ENCODE peak calls at places on chromosomes 6 and 20, in seven cellular contexts. One of them, this sample, is unnamed.

GRCh38 chr6:4637691-4638433 is 138.3 kb upstream of the CDYL start:
- DNase-seq in H7: no peak
- DNase-seq in foreskin fibroblast: peak
- DNase-seq in LoVo: no peak
- DNase-seq in hepatocyte: peak
- DNase-seq in NCI-H2171 treated with DMSO at 0.1 percent for 48 hours: no peak
- DNase-seq in GM19239: peak
- DNase-seq in this sample: no peak

GRCh38 chr6:88730602-88731001 is 232.8 kb downstream of the RNGTT start:
- DNase-seq in H7: no peak
- DNase-seq in foreskin fibroblast: peak
- DNase-seq in LoVo: no peak
- DNase-seq in hepatocyte: no peak
- DNase-seq in NCI-H2171 treated with DMSO at 0.1 percent for 48 hours: no peak
- DNase-seq in GM19239: no peak
- DNase-seq in this sample: no peak

GRCh38 chr20:9392892-9393857 is 121.2 kb upstream of the LAMP5 start:
- DNase-seq in H7: peak
- DNase-seq in foreskin fibroblast: peak
- DNase-seq in LoVo: peak
- DNase-seq in hepatocyte: peak
- DNase-seq in NCI-H2171 treated with DMSO at 0.1 percent for 48 hours: peak
- DNase-seq in GM19239: no peak
- DNase-seq in this sample: peak

GRCh38 chr20:24100370-24101011 is 111.9 kb upstream of the GGTLC1 start:
- DNase-seq in H7: peak
- DNase-seq in foreskin fibroblast: peak
- DNase-seq in LoVo: peak
- DNase-seq in hepatocyte: peak
- DNase-seq in NCI-H2171 treated with DMSO at 0.1 percent for 48 hours: peak
- DNase-seq in GM19239: peak
- DNase-seq in this sample: peak

GRCh38 chr6:130961148-130961547 is 101.9 kb downstream of the EPB41L2 start:
- DNase-seq in H7: no peak
- DNase-seq in foreskin fibroblast: no peak
- DNase-seq in LoVo: no peak
- DNase-seq in hepatocyte: no peak
- DNase-seq in NCI-H2171 treated with DMSO at 0.1 percent for 48 hours: no peak
- DNase-seq in GM19239: no peak
- DNase-seq in this sample: no peak

GRCh38 chr6:13715444-13715883 is 3.8 kb upstream of the RANBP9 start:
- DNase-seq in H7: no peak
- DNase-seq in foreskin fibroblast: peak
- DNase-seq in LoVo: no peak
- DNase-seq in hepatocyte: no peak
- DNase-seq in NCI-H2171 treated with DMSO at 0.1 percent for 48 hours: no peak
- DNase-seq in GM19239: no peak
- DNase-seq in this sample: no peak

GRCh38 chr6:106084106-106084963 is 1.8 kb upstream of the PRDM1 start:
- DNase-seq in H7: peak
- DNase-seq in foreskin fibroblast: peak
- DNase-seq in LoVo: no peak
- DNase-seq in hepatocyte: peak
- DNase-seq in NCI-H2171 treated with DMSO at 0.1 percent for 48 hours: no peak
- DNase-seq in GM19239: no peak
- DNase-seq in this sample: peak

GRCh38 chr6:87066449-87067288 is 28.2 kb downstream of the CGA start:
- DNase-seq in H7: peak
- DNase-seq in foreskin fibroblast: peak
- DNase-seq in LoVo: peak
- DNase-seq in hepatocyte: peak
- DNase-seq in NCI-H2171 treated with DMSO at 0.1 percent for 48 hours: peak
- DNase-seq in GM19239: peak
- DNase-seq in this sample: peak

GRCh38 chr6:4358414-4359107 is 223.2 kb upstream of the ECI2 start:
- DNase-seq in H7: peak
- DNase-seq in foreskin fibroblast: peak
- DNase-seq in LoVo: peak
- DNase-seq in hepatocyte: peak
- DNase-seq in NCI-H2171 treated with DMSO at 0.1 percent for 48 hours: no peak
- DNase-seq in GM19239: no peak
- DNase-seq in this sample: peak

GRCh38 chr6:170583736-170584180 is 679 bp downstream of the PDCD2 start:
- DNase-seq in H7: no peak
- DNase-seq in foreskin fibroblast: no peak
- DNase-seq in LoVo: no peak
- DNase-seq in hepatocyte: no peak
- DNase-seq in NCI-H2171 treated with DMSO at 0.1 percent for 48 hours: no peak
- DNase-seq in GM19239: no peak
- DNase-seq in this sample: peak

GRCh38 chr6:69868961-69869360 is 2.6 kb downstream of the COL19A1 start:
- DNase-seq in H7: no peak
- DNase-seq in foreskin fibroblast: no peak
- DNase-seq in LoVo: no peak
- DNase-seq in hepatocyte: no peak
- DNase-seq in NCI-H2171 treated with DMSO at 0.1 percent for 48 hours: peak
- DNase-seq in GM19239: no peak
- DNase-seq in this sample: peak

GRCh38 chr6:27778625-27779417 is 133.4 kb downstream of the OR2B2 start:
- DNase-seq in H7: no peak
- DNase-seq in foreskin fibroblast: no peak
- DNase-seq in LoVo: no peak
- DNase-seq in hepatocyte: no peak
- DNase-seq in NCI-H2171 treated with DMSO at 0.1 percent for 48 hours: no peak
- DNase-seq in GM19239: no peak
- DNase-seq in this sample: no peak

GRCh38 chr6:136280032-136280609 is 9.5 kb downstream of the BCLAF1 start:
- DNase-seq in H7: no peak
- DNase-seq in foreskin fibroblast: no peak
- DNase-seq in LoVo: no peak
- DNase-seq in hepatocyte: no peak
- DNase-seq in NCI-H2171 treated with DMSO at 0.1 percent for 48 hours: no peak
- DNase-seq in GM19239: no peak
- DNase-seq in this sample: no peak

GRCh38 chr6:147132889-147133288 is 71.3 kb upstream of the STXBP5 start:
- DNase-seq in H7: no peak
- DNase-seq in foreskin fibroblast: peak
- DNase-seq in LoVo: no peak
- DNase-seq in hepatocyte: no peak
- DNase-seq in NCI-H2171 treated with DMSO at 0.1 percent for 48 hours: no peak
- DNase-seq in GM19239: no peak
- DNase-seq in this sample: no peak

GRCh38 chr6:100335999-100336398 is 128.7 kb downstream of the SIM1 start:
- DNase-seq in H7: no peak
- DNase-seq in foreskin fibroblast: peak
- DNase-seq in LoVo: no peak
- DNase-seq in hepatocyte: no peak
- DNase-seq in NCI-H2171 treated with DMSO at 0.1 percent for 48 hours: no peak
- DNase-seq in GM19239: no peak
- DNase-seq in this sample: no peak

GRCh38 chr6:11277275-11278206 is 45.1 kb upstream of the NEDD9 start:
- DNase-seq in H7: peak
- DNase-seq in foreskin fibroblast: peak
- DNase-seq in LoVo: peak
- DNase-seq in hepatocyte: peak
- DNase-seq in NCI-H2171 treated with DMSO at 0.1 percent for 48 hours: no peak
- DNase-seq in GM19239: peak
- DNase-seq in this sample: peak

GRCh38 chr20:45011108-45011526 is 44.8 kb downstream of the STK4 start:
- DNase-seq in H7: peak
- DNase-seq in foreskin fibroblast: peak
- DNase-seq in LoVo: peak
- DNase-seq in hepatocyte: peak
- DNase-seq in NCI-H2171 treated with DMSO at 0.1 percent for 48 hours: peak
- DNase-seq in GM19239: no peak
- DNase-seq in this sample: peak

GRCh38 chr6:9404351-9405146 is 969.2 kb upstream of the SLC35B3 start:
- DNase-seq in H7: no peak
- DNase-seq in foreskin fibroblast: peak
- DNase-seq in LoVo: peak
- DNase-seq in hepatocyte: no peak
- DNase-seq in NCI-H2171 treated with DMSO at 0.1 percent for 48 hours: no peak
- DNase-seq in GM19239: no peak
- DNase-seq in this sample: no peak

GRCh38 chr20:23404196-23404595 is 17.1 kb downstream of the NAPB start:
- DNase-seq in H7: no peak
- DNase-seq in foreskin fibroblast: peak
- DNase-seq in LoVo: no peak
- DNase-seq in hepatocyte: peak
- DNase-seq in NCI-H2171 treated with DMSO at 0.1 percent for 48 hours: no peak
- DNase-seq in GM19239: no peak
- DNase-seq in this sample: no peak

GRCh38 chr20:3227936-3228749 is 10.8 kb downstream of the SLC4A11 start:
- DNase-seq in H7: peak
- DNase-seq in foreskin fibroblast: no peak
- DNase-seq in LoVo: no peak
- DNase-seq in hepatocyte: no peak
- DNase-seq in NCI-H2171 treated with DMSO at 0.1 percent for 48 hours: no peak
- DNase-seq in GM19239: no peak
- DNase-seq in this sample: no peak

GRCh38 chr6:39841291-39841690 is 49.1 kb downstream of the DAAM2 start:
- DNase-seq in H7: no peak
- DNase-seq in foreskin fibroblast: peak
- DNase-seq in LoVo: no peak
- DNase-seq in hepatocyte: no peak
- DNase-seq in NCI-H2171 treated with DMSO at 0.1 percent for 48 hours: peak
- DNase-seq in GM19239: no peak
- DNase-seq in this sample: no peak

This sample was measured in cerebellar cortex.